ENCODE peak calls at places on chromosomes 6 and 20, in six cellular contexts. B is PC-3, D is GM23248, L is NT2/D1, M is IMR-90, V is endothelial cell of umbilical vein. O is an unnamed sample.

GRCh38 chr20:53839423-53840176 is 230.8 kb downstream of the BCAS1 start:
- DNase-seq in L (no peak), D (no peak), B (peak; percentile 43), V (no peak), M (no peak), O (peak; percentile 68)

GRCh38 chr6:30555428-30556005 is 772 bp downstream of the GNL1 start:
- DNase-seq in D (peak; percentile 74), V (peak; percentile 65), M (peak; percentile 23), L (peak; percentile 27), B (no peak), O (peak; percentile 42)

GRCh38 chr6:129411092-129411491 is 298.9 kb downstream of the ARHGAP18 start:
- DNase-seq in V (no peak), B (no peak), M (no peak), D (no peak), L (no peak), O (no peak)

GRCh38 chr6:149990672-149991402 is 27.1 kb downstream of the ULBP1 start:
- DNase-seq in L (no peak), M (no peak), V (no peak), D (peak; percentile 32), B (no peak), O (no peak)

GRCh38 chr20:10034717-10035571 is at the start of gene ANKEF1:
- DNase-seq in V (peak; percentile 64), M (peak; percentile 2), D (peak; percentile 18), B (peak; percentile 94), L (peak; percentile 46), O (peak; percentile 88)

GRCh38 chr20:47432251-47433210 is 69.2 kb upstream of the NCOA3 start:
- DNase-seq in V (no peak), L (no peak), D (peak; percentile 14), B (peak; percentile 70), M (peak; percentile 19), O (no peak)

GRCh38 chr20:41854765-41855164 is 236.6 kb upstream of the CHD6 start:
- DNase-seq in B (peak; percentile 36), V (no peak), D (peak; percentile 58), M (no peak), L (no peak), O (no peak)

GRCh38 chr20:23161968-23162696 is 76.0 kb upstream of the CD93 start:
- DNase-seq in V (peak; percentile 58), D (no peak), M (no peak), L (no peak), B (peak; percentile 19), O (peak; percentile 90)

GRCh38 chr6:28334272-28335039 is 1.5 kb downstream of the ZSCAN31 start:
- DNase-seq in D (no peak), V (no peak), B (no peak), L (no peak), M (no peak), O (no peak)

GRCh38 chr20:51636123-51636522 is 93.6 kb upstream of the NFATC2 start:
- DNase-seq in M (no peak), L (no peak), V (no peak), B (peak; percentile 99), D (no peak), O (no peak)

GRCh38 chr20:45061244-45061643 is 39.7 kb downstream of the KCNS1 start:
- DNase-seq in V (peak; percentile 61), B (peak; percentile 96), M (peak; percentile 93), D (peak; percentile 95), L (no peak), O (no peak)

GRCh38 chr6:122730775-122731386 is 48.6 kb upstream of the FABP7 start:
- DNase-seq in B (peak; percentile 44), D (peak; percentile 60), L (no peak), M (peak; percentile 54), V (peak; percentile 28), O (no peak)

GRCh38 chr20:18705490-18705889 is 108.1 kb upstream of the SCP2D1 start:
- DNase-seq in M (peak; percentile 97), L (no peak), D (peak; percentile 96), V (no peak), B (no peak), O (no peak)

GRCh38 chr6:166660157-166660686 is 33.2 kb upstream of the RPS6KA2 start:
- DNase-seq in D (no peak), B (no peak), M (no peak), V (no peak), L (no peak), O (no peak)

GRCh38 chr20:53866787-53867740 is 203.3 kb downstream of the BCAS1 start:
- DNase-seq in M (no peak), D (peak; percentile 32), B (peak; percentile 55), L (peak; percentile 48), V (no peak), O (no peak)

GRCh38 chr20:49989234-49990065 is 6.7 kb downstream of the SNAI1 start:
- DNase-seq in M (peak; percentile 87), V (peak; percentile 71), B (no peak), L (peak; percentile 71), D (peak; percentile 94), O (no peak)

GRCh38 chr20:50969912-50970311 is 11.3 kb downstream of the MOCS3 start:
- DNase-seq in V (no peak), B (no peak), D (no peak), L (no peak), M (peak; percentile 28), O (no peak)

GRCh38 chr20:50592282-50593004 is 82.3 kb downstream of the PTPN1 start:
- DNase-seq in L (no peak), M (no peak), V (peak; percentile 58), B (no peak), D (no peak), O (no peak)

GRCh38 chr6:132257561-132257960 is 143.7 kb downstream of the MOXD1 start:
- DNase-seq in V (no peak), M (peak; percentile 47), L (no peak), D (peak; percentile 19), B (no peak), O (no peak)

GRCh38 chr20:48371211-48371610 is 456.6 kb downstream of the PREX1 start:
- DNase-seq in M (no peak), L (no peak), D (no peak), V (no peak), B (no peak), O (no peak)

GRCh38 chr6:40852667-40853383 is 186.2 kb downstream of the UNC5CL start:
- DNase-seq in L (peak; percentile 23), V (no peak), M (no peak), D (peak; percentile 31), B (peak; percentile 30), O (no peak)

GRCh38 chr6:46015119-46015968 is at the start of gene CLIC5:
- DNase-seq in V (no peak), D (no peak), M (no peak), L (no peak), B (no peak), O (peak; percentile 70)

GRCh38 chr6:1016329-1017302 is 295.3 kb upstream of the FOXQ1 start:
- DNase-seq in L (no peak), B (no peak), M (no peak), V (no peak), D (no peak), O (no peak)

GRCh38 chr6:167401525-167402194 is 76.8 kb downstream of the TTLL2 start:
- DNase-seq in M (no peak), L (no peak), V (no peak), D (no peak), B (no peak), O (peak; percentile 75)

GRCh38 chr6:81979329-81979728 is 226.8 kb upstream of the TENT5A start:
- DNase-seq in L (no peak), M (no peak), B (no peak), D (no peak), V (no peak), O (no peak)

GRCh38 chr20:4864292-4864691 is 137.0 kb downstream of the SLC23A2 start:
- DNase-seq in L (no peak), B (peak; percentile 61), D (no peak), V (no peak), M (peak; percentile 5), O (no peak)
- H3K36me3 ChIP-seq in L (peaks cover 18% of the 10 kb centered on the region), B (peaks cover 14% of the 10 kb centered on the region), D (peaks cover 5% of the 10 kb centered on the region), V (no peaks in the 10 kb centered on the region), M (peaks cover 37% of the 10 kb centered on the region), O (no peaks in the 10 kb centered on the region)

GRCh38 chr20:64077876-64078551 is 1.3 kb downstream of the RGS19 start:
- DNase-seq in V (no peak), D (no peak), M (no peak), L (no peak), B (no peak), O (peak; percentile 46)

GRCh38 chr20:64077094-64077493 is 2.2 kb downstream of the RGS19 start:
- DNase-seq in V (no peak), B (no peak), D (no peak), M (no peak), L (no peak), O (peak; percentile 50)

GRCh38 chr20:64076061-64076997 is 3.0 kb downstream of the RGS19 start:
- DNase-seq in B (no peak), V (no peak), M (no peak), L (no peak), D (no peak), O (no peak)

GRCh38 chr20:64078934-64079272 is 415 bp downstream of the RGS19 start:
- DNase-seq in D (no peak), B (no peak), L (no peak), M (no peak), V (no peak), O (no peak)

DNA sequence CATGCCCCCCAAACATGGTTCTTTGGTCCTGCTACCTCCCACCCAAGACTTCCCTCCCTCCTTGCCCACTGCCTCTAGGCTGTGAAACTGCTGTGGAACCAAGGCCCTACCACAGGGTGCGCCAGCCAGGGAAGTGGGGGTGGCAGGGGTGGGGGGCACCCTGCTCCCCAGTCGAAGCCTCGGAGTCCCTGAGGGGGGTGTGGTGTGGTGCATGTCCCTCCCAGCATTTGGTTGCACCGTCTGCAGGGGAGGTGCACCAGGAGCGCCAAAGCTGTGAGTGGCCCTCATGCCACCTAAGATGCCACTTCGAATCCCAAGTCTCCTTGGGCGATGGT is 1.8 kb downstream of the RGS19 start:
- DNase-seq in D (no peak), M (no peak), B (no peak), L (no peak), V (no peak), O (no peak)
- H3K9ac ChIP-seq in D (no peak overlapping the region), M (no peak overlapping the region), B (no peak overlapping the region), L (no peak overlapping the region), V (no peak overlapping the region), O (no peak overlapping the region)

DNA sequence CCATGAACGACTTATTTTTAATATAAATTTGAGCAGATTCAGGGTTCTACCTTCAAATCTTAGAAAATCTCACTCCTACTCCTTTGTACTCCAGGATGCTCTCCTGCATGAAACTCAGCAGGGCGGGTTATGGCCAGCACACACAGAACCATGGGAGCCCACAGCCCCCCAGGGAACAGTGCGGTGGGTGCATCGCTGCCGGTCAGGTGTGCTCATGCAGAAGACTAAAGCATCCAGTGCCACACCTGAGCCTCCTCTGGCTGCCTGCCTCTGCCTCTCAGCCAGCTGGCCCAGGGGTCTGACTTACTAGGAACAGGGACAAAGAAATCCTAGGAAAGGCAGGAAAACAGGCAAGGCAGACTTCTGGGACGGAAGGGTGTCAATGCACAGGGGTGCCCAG is 31.8 kb downstream of the EZR start:
- DNase-seq in L (no peak), B (no peak), M (no peak), V (no peak), D (no peak), O (no peak)
- H3K36me3 ChIP-seq in L (peaks cover 84% of the 10 kb centered on the region), B (peaks cover 68% of the 10 kb centered on the region), M (peaks cover 39% of the 10 kb centered on the region), V (peaks cover 16% of the 10 kb centered on the region), D (peaks cover 23% of the 10 kb centered on the region), O (peaks cover 34% of the 10 kb centered on the region)

DNA sequence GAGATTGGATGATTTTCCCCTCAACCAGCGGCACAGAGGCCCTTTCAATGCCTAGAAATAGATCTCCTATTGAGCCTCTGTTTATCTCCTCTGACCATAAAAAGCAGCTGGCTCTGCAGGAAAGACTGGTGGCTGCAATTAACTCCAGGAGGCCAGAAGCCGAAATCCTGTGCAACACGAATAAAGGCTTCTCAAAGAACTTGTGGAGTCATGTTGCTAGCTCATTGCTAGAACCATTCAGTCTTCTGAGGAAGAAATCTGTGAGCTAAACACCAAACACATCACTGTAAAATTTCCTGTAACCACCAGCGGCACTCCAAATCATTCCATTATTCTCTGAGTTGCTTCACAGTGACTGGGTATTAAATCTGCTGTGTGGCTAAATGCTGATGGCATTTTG is 49.1 kb upstream of the TPD52L1 start:
- DNase-seq in B (no peak), D (peak; percentile 79), V (peak; percentile 22), L (no peak), M (peak; percentile 72), O (no peak)
- H3K9ac ChIP-seq in B (no peak overlapping the region), D (peak overlapping the region; percentile 70), V (no peak overlapping the region), L (no peak overlapping the region), M (peak overlapping the region; percentile 36), O (no peak overlapping the region)